ENCODE peak calls at places on chromosomes 12 and 14, in four cellular contexts. T is A549, P is breast epithelium, W is hypothalamus. Z is an unnamed sample.

GRCh38 chr12:47121146-47121545 is 41.4 kb upstream of the AMIGO2 start:
- DNase-seq in T (no peak), P (no peak), W (no peak), Z (no peak)

GRCh38 chr14:61602733-61603077 is 92.6 kb upstream of the HIF1A start:
- DNase-seq in T (no peak), P (no peak), W (no peak), Z (peak)

GRCh38 chr12:104219361-104219892 is 3.8 kb downstream of the TXNRD1 start:
- DNase-seq in T (peak), P (no peak), W (no peak), Z (peak)

GRCh38 chr12:86137936-86138335 is 118.3 kb downstream of the MGAT4C start:
- DNase-seq in T (no peak), P (no peak), W (no peak), Z (peak)

GRCh38 chr12:59895161-59895785 is 299.4 kb downstream of the SLC16A7 start:
- DNase-seq in T (no peak), P (no peak), W (no peak), Z (no peak)

GRCh38 chr12:123010681-123011080 is 30.2 kb downstream of the ARL6IP4 start:
- DNase-seq in T (no peak), P (no peak), W (no peak), Z (no peak)

GRCh38 chr12:22899184-22899583 is 274.2 kb downstream of the ETNK1 start:
- DNase-seq in T (no peak), P (no peak), W (no peak), Z (no peak)

GRCh38 chr12:127284870-127285431 is 982.0 kb upstream of the TMEM132C start:
- DNase-seq in T (no peak), P (no peak), W (no peak), Z (peak)

GRCh38 chr14:29176876-29177275 is 410.3 kb downstream of the FOXG1 start:
- DNase-seq in T (no peak), P (no peak), W (no peak), Z (no peak)

GRCh38 chr12:84070311-84070710 is 842.3 kb downstream of the SLC6A15 start:
- DNase-seq in T (no peak), P (no peak), W (no peak), Z (peak)

GRCh38 chr14:91008759-91009409 is 51.6 kb downstream of the RPS6KA5 start:
- DNase-seq in T (no peak), P (no peak), W (no peak), Z (no peak)

GRCh38 chr12:131860472-131861260 is 32.5 kb downstream of the MMP17 start:
- DNase-seq in T (peak), P (no peak), W (no peak), Z (peak)

GRCh38 chr12:69934011-69934410 is 109.0 kb downstream of the MYRFL start:
- DNase-seq in T (no peak), P (no peak), W (no peak), Z (no peak)

GRCh38 chr14:22520235-22520634 is 68.8 kb downstream of the DAD1 start:
- DNase-seq in T (no peak), P (no peak), W (no peak), Z (peak)

GRCh38 chr14:70108419-70108818 is 80.3 kb downstream of the SLC8A3 start:
- DNase-seq in T (no peak), P (no peak), W (no peak), Z (no peak)

GRCh38 chr14:99030436-99030835 is 241.6 kb downstream of the BCL11B start:
- DNase-seq in T (no peak), P (no peak), W (no peak), Z (no peak)

GRCh38 chr12:20415013-20415412 is 46.7 kb downstream of the PDE3A start:
- DNase-seq in T (no peak), P (no peak), W (no peak), Z (peak)

GRCh38 chr12:121804417-121805111 is 755 bp downstream of the SETD1B start:
- DNase-seq in T (no peak), P (no peak), W (peak), Z (peak)

GRCh38 chr12:88658009-88658408 is 77.7 kb upstream of the KITLG start:
- DNase-seq in T (no peak), P (no peak), W (no peak), Z (peak)

GRCh38 chr12:95117178-95117599 is 43.8 kb upstream of the NR2C1 start:
- DNase-seq in T (peak), P (no peak), W (no peak), Z (peak)

GRCh38 chr14:50056457-50056856 is 59.9 kb downstream of the VCPKMT start:
- DNase-seq in T (no peak), P (no peak), W (no peak), Z (peak)

GRCh38 chr14:23617539-23617938 is 18.6 kb upstream of the DHRS2 start:
- DNase-seq in T (no peak), P (no peak), W (no peak), Z (no peak)

GRCh38 chr12:28033538-28033915 is 61.0 kb upstream of the PTHLH start:
- DNase-seq in T (no peak), P (no peak), W (no peak), Z (peak)

GRCh38 chr14:91387135-91387849 is 30.3 kb downstream of the CCDC88C start:
- DNase-seq in T (no peak), P (no peak), W (no peak), Z (peak)

GRCh38 chr14:23242076-23242475 is 4.3 kb downstream of the RNF212B start:
- DNase-seq in T (no peak), P (no peak), W (no peak), Z (no peak)